ENCODE peak calls at places on chromosomes 2 and 18, in eight cellular contexts. One of them, this sample, is unnamed.

GRCh38 chr2:3440486-3440885 is 61.0 kb downstream of the TRAPPC12 start:
- DNase-seq in upper lobe of right lung: no peak
- DNase-seq in stomach: no peak
- DNase-seq in CD4-positive, alpha-beta T cell: no peak
- DNase-seq in H9: no peak
- DNase-seq in aorta: no peak
- DNase-seq in endodermal cell: no peak
- DNase-seq in kidney: no peak
- DNase-seq in this sample: no peak

GRCh38 chr18:79477711-79478483 is 82.2 kb downstream of the NFATC1 start:
- DNase-seq in upper lobe of right lung: no peak
- DNase-seq in stomach: no peak
- DNase-seq in CD4-positive, alpha-beta T cell: no peak
- DNase-seq in H9: no peak
- DNase-seq in aorta: peak; percentile 51
- DNase-seq in endodermal cell: no peak
- DNase-seq in kidney: peak; percentile 55
- DNase-seq in this sample: no peak

GRCh38 chr2:96404446-96405373 is 69.1 kb downstream of the NCAPH start:
- DNase-seq in upper lobe of right lung: peak; percentile 71
- DNase-seq in stomach: peak; percentile 74
- DNase-seq in CD4-positive, alpha-beta T cell: no peak
- DNase-seq in H9: no peak
- DNase-seq in aorta: peak; percentile 82
- DNase-seq in endodermal cell: no peak
- DNase-seq in kidney: no peak
- DNase-seq in this sample: peak; percentile 59

GRCh38 chr18:33444699-33445098 is 4.2 kb upstream of the CCDC178 start:
- DNase-seq in upper lobe of right lung: no peak
- DNase-seq in stomach: no peak
- DNase-seq in CD4-positive, alpha-beta T cell: no peak
- DNase-seq in H9: no peak
- DNase-seq in aorta: no peak
- DNase-seq in endodermal cell: no peak
- DNase-seq in kidney: no peak
- DNase-seq in this sample: no peak

GRCh38 chr18:79133724-79134123 is 64.5 kb downstream of the ATP9B start:
- DNase-seq in upper lobe of right lung: no peak
- DNase-seq in stomach: no peak
- DNase-seq in CD4-positive, alpha-beta T cell: no peak
- DNase-seq in H9: no peak
- DNase-seq in aorta: no peak
- DNase-seq in endodermal cell: no peak
- DNase-seq in kidney: no peak
- DNase-seq in this sample: no peak

GRCh38 chr2:174051741-174052638 is 86.8 kb upstream of the SP3 start:
- DNase-seq in upper lobe of right lung: no peak
- DNase-seq in stomach: peak; percentile 57
- DNase-seq in CD4-positive, alpha-beta T cell: no peak
- DNase-seq in H9: peak; percentile 55
- DNase-seq in aorta: no peak
- DNase-seq in endodermal cell: peak; percentile 81
- DNase-seq in kidney: no peak
- DNase-seq in this sample: no peak

GRCh38 chr2:133484106-133484505 is 84.2 kb downstream of the NCKAP5 start:
- DNase-seq in upper lobe of right lung: no peak
- DNase-seq in stomach: no peak
- DNase-seq in CD4-positive, alpha-beta T cell: no peak
- DNase-seq in H9: no peak
- DNase-seq in aorta: no peak
- DNase-seq in endodermal cell: no peak
- DNase-seq in kidney: no peak
- DNase-seq in this sample: no peak

GRCh38 chr2:79585701-79586428 is 73.0 kb downstream of the CTNNA2 start:
- DNase-seq in upper lobe of right lung: no peak
- DNase-seq in stomach: no peak
- DNase-seq in CD4-positive, alpha-beta T cell: no peak
- DNase-seq in H9: no peak
- DNase-seq in aorta: no peak
- DNase-seq in endodermal cell: peak; percentile 38
- DNase-seq in kidney: no peak
- DNase-seq in this sample: no peak

GRCh38 chr18:53093650-53094049 is 753.7 kb downstream of the DCC start:
- DNase-seq in upper lobe of right lung: no peak
- DNase-seq in stomach: no peak
- DNase-seq in CD4-positive, alpha-beta T cell: no peak
- DNase-seq in H9: no peak
- DNase-seq in aorta: no peak
- DNase-seq in endodermal cell: no peak
- DNase-seq in kidney: no peak
- DNase-seq in this sample: no peak

GRCh38 chr2:229300814-229301213 is 29.7 kb upstream of the PID1 start:
- DNase-seq in upper lobe of right lung: no peak
- DNase-seq in stomach: no peak
- DNase-seq in CD4-positive, alpha-beta T cell: no peak
- DNase-seq in H9: no peak
- DNase-seq in aorta: no peak
- DNase-seq in endodermal cell: no peak
- DNase-seq in kidney: no peak
- DNase-seq in this sample: no peak

GRCh38 chr2:64359892-64360657 is 93.9 kb upstream of the LGALSL start:
- DNase-seq in upper lobe of right lung: peak; percentile 73
- DNase-seq in stomach: peak; percentile 86
- DNase-seq in CD4-positive, alpha-beta T cell: no peak
- DNase-seq in H9: peak; percentile 52
- DNase-seq in aorta: peak; percentile 94
- DNase-seq in endodermal cell: peak; percentile 78
- DNase-seq in kidney: peak; percentile 88
- DNase-seq in this sample: peak; percentile 59

GRCh38 chr2:68336192-68336591 is 16.4 kb upstream of the CNRIP1 start:
- DNase-seq in upper lobe of right lung: no peak
- DNase-seq in stomach: no peak
- DNase-seq in CD4-positive, alpha-beta T cell: no peak
- DNase-seq in H9: no peak
- DNase-seq in aorta: no peak
- DNase-seq in endodermal cell: no peak
- DNase-seq in kidney: no peak
- DNase-seq in this sample: no peak

GRCh38 chr2:72625359-72625758 is 200.5 kb downstream of the EXOC6B start:
- DNase-seq in upper lobe of right lung: no peak
- DNase-seq in stomach: no peak
- DNase-seq in CD4-positive, alpha-beta T cell: no peak
- DNase-seq in H9: no peak
- DNase-seq in aorta: no peak
- DNase-seq in endodermal cell: no peak
- DNase-seq in kidney: no peak
- DNase-seq in this sample: no peak

GRCh38 chr18:48877941-48878340 is 72.8 kb downstream of the SMAD7 start:
- DNase-seq in upper lobe of right lung: peak; percentile 36
- DNase-seq in stomach: no peak
- DNase-seq in CD4-positive, alpha-beta T cell: no peak
- DNase-seq in H9: no peak
- DNase-seq in aorta: peak; percentile 53
- DNase-seq in endodermal cell: no peak
- DNase-seq in kidney: peak; percentile 44
- DNase-seq in this sample: peak; percentile 2

GRCh38 chr18:24200494-24200893 is 61.6 kb downstream of the CABYR start:
- DNase-seq in upper lobe of right lung: no peak
- DNase-seq in stomach: no peak
- DNase-seq in CD4-positive, alpha-beta T cell: no peak
- DNase-seq in H9: no peak
- DNase-seq in aorta: no peak
- DNase-seq in endodermal cell: no peak
- DNase-seq in kidney: no peak
- DNase-seq in this sample: no peak

GRCh38 chr2:233928594-233929351 is 11.6 kb downstream of the TRPM8 start:
- DNase-seq in upper lobe of right lung: no peak
- DNase-seq in stomach: peak; percentile 33
- DNase-seq in CD4-positive, alpha-beta T cell: no peak
- DNase-seq in H9: peak; percentile 48
- DNase-seq in aorta: no peak
- DNase-seq in endodermal cell: peak; percentile 84
- DNase-seq in kidney: no peak
- DNase-seq in this sample: no peak

GRCh38 chr2:15940661-15941482 is 522 bp downstream of the MYCN start:
- DNase-seq in upper lobe of right lung: no peak
- DNase-seq in stomach: no peak
- DNase-seq in CD4-positive, alpha-beta T cell: no peak
- DNase-seq in H9: no peak
- DNase-seq in aorta: no peak
- DNase-seq in endodermal cell: no peak
- DNase-seq in kidney: no peak
- DNase-seq in this sample: no peak

GRCh38 chr2:18266188-18266587 is 294.3 kb downstream of the RDH14 start:
- DNase-seq in upper lobe of right lung: no peak
- DNase-seq in stomach: no peak
- DNase-seq in CD4-positive, alpha-beta T cell: no peak
- DNase-seq in H9: no peak
- DNase-seq in aorta: no peak
- DNase-seq in endodermal cell: no peak
- DNase-seq in kidney: no peak
- DNase-seq in this sample: no peak

GRCh38 chr2:7111626-7112025 is 194.4 kb downstream of the RNF144A start:
- DNase-seq in upper lobe of right lung: no peak
- DNase-seq in stomach: no peak
- DNase-seq in CD4-positive, alpha-beta T cell: no peak
- DNase-seq in H9: no peak
- DNase-seq in aorta: no peak
- DNase-seq in endodermal cell: no peak
- DNase-seq in kidney: no peak
- DNase-seq in this sample: no peak

GRCh38 chr2:189579585-189579984 is 1.0 kb downstream of the SLC40A1 start:
- DNase-seq in upper lobe of right lung: no peak
- DNase-seq in stomach: no peak
- DNase-seq in CD4-positive, alpha-beta T cell: no peak
- DNase-seq in H9: no peak
- DNase-seq in aorta: no peak
- DNase-seq in endodermal cell: no peak
- DNase-seq in kidney: no peak
- DNase-seq in this sample: no peak

GRCh38 chr2:189580662-189581353 is at the start of gene SLC40A1:
- DNase-seq in upper lobe of right lung: peak; percentile 92
- DNase-seq in stomach: peak; percentile 87
- DNase-seq in CD4-positive, alpha-beta T cell: peak; percentile 44
- DNase-seq in H9: peak; percentile 64
- DNase-seq in aorta: peak; percentile 95
- DNase-seq in endodermal cell: peak; percentile 87
- DNase-seq in kidney: peak; percentile 95
- DNase-seq in this sample: peak; percentile 90

GRCh38 chr2:189578272-189578671 is 2.3 kb downstream of the SLC40A1 start:
- DNase-seq in upper lobe of right lung: no peak
- DNase-seq in stomach: no peak
- DNase-seq in CD4-positive, alpha-beta T cell: no peak
- DNase-seq in H9: no peak
- DNase-seq in aorta: no peak
- DNase-seq in endodermal cell: no peak
- DNase-seq in kidney: no peak
- DNase-seq in this sample: no peak

GRCh38 chr2:189581354-189582139 is 961 bp upstream of the SLC40A1 start:
- DNase-seq in upper lobe of right lung: no peak
- DNase-seq in stomach: peak; percentile 27
- DNase-seq in CD4-positive, alpha-beta T cell: no peak
- DNase-seq in H9: peak; percentile 66
- DNase-seq in aorta: peak; percentile 72
- DNase-seq in endodermal cell: peak; percentile 83
- DNase-seq in kidney: peak; percentile 69
- DNase-seq in this sample: peak; percentile 42

DNA sequence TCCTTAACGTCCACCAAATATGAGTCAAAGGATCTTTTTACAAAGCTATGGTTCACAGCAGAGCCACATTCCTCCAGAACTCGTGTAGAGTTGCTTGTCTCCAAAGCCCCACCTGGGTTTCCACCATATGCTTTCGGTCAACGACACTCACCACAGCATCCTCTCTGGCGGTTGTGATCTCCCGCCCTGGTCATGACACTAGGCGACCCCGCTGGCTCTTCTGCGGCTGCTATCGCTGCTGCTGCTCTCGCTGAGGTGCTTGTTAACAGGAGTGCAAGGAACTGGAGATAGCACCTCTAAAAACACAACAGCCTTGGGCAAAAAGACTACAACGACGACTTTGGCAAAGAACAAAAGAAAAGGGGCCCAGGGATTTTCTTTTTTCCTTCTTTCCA is 322 bp downstream of the SLC40A1 start:
- DNase-seq in upper lobe of right lung: peak; percentile 66
- DNase-seq in stomach: peak; percentile 29
- DNase-seq in CD4-positive, alpha-beta T cell: peak; percentile 15
- DNase-seq in H9: peak; percentile 57
- DNase-seq in aorta: no peak
- DNase-seq in endodermal cell: peak; percentile 84
- DNase-seq in kidney: peak; percentile 76
- DNase-seq in this sample: peak; percentile 52
- H3K27ac ChIP-seq in upper lobe of right lung: peak overlapping the region; percentile 94
- H3K27ac ChIP-seq in stomach: peak overlapping the region; percentile 95
- H3K27ac ChIP-seq in CD4-positive, alpha-beta T cell: peak overlapping the region; percentile 66
- H3K27ac ChIP-seq in H9: no peak overlapping the region
- H3K27ac ChIP-seq in aorta: no peak overlapping the region
- H3K27ac ChIP-seq in endodermal cell: no peak overlapping the region
- H3K27ac ChIP-seq in kidney: peak overlapping the region; percentile 86
- H3K27ac ChIP-seq in this sample: peak overlapping the region; percentile 94

GRCh38 chr2:240554767-240555493 is 2.9 kb downstream of the ANKMY1 start:
- DNase-seq in upper lobe of right lung: no peak
- DNase-seq in stomach: no peak
- DNase-seq in CD4-positive, alpha-beta T cell: no peak
- DNase-seq in H9: no peak
- DNase-seq in aorta: peak; percentile 60
- DNase-seq in endodermal cell: peak; percentile 23
- DNase-seq in kidney: no peak
- DNase-seq in this sample: peak; percentile 43
- H3K9me3 ChIP-seq in upper lobe of right lung: no peaks in the 10 kb centered on the region
- H3K9me3 ChIP-seq in stomach: no peaks in the 10 kb centered on the region
- H3K9me3 ChIP-seq in CD4-positive, alpha-beta T cell: no peaks in the 10 kb centered on the region
- H3K9me3 ChIP-seq in H9: peaks cover 12% of the 10 kb centered on the region
- H3K9me3 ChIP-seq in aorta: no peaks in the 10 kb centered on the region
- H3K9me3 ChIP-seq in endodermal cell: peaks cover 21% of the 10 kb centered on the region
- H3K9me3 ChIP-seq in kidney: no peaks in the 10 kb centered on the region
- H3K9me3 ChIP-seq in this sample: no peaks in the 10 kb centered on the region

DNA sequence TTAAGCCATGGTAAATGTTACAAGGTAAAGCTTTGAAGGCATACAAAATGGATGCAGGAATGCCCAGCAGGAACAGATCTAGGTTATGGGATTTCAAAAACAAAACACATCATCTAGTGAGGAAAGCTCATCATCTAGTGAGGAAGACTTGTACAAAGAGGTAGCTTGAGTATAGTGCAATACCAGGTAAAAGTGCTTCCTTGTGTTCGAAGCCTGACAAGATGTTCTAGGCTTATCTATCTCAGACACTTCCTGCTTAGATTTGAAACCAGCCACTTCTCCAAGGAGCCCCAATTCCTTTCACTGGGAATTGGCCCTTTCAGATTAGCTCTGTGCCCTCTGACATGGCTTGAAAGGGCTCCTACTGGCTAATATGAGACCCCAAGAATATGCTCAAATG is 45.6 kb downstream of the RNU4ATAC start:
- DNase-seq in upper lobe of right lung: no peak
- DNase-seq in stomach: no peak
- DNase-seq in CD4-positive, alpha-beta T cell: no peak
- DNase-seq in H9: no peak
- DNase-seq in aorta: no peak
- DNase-seq in endodermal cell: no peak
- DNase-seq in kidney: no peak
- DNase-seq in this sample: no peak
- H3K27ac ChIP-seq in upper lobe of right lung: no peak overlapping the region
- H3K27ac ChIP-seq in stomach: no peak overlapping the region
- H3K27ac ChIP-seq in CD4-positive, alpha-beta T cell: no peak overlapping the region
- H3K27ac ChIP-seq in H9: no peak overlapping the region
- H3K27ac ChIP-seq in aorta: no peak overlapping the region
- H3K27ac ChIP-seq in endodermal cell: no peak overlapping the region
- H3K27ac ChIP-seq in kidney: no peak overlapping the region
- H3K27ac ChIP-seq in this sample: no peak overlapping the region

GRCh38 chr18:70673834-70674233 is 385.0 kb downstream of the SOCS6 start:
- DNase-seq in upper lobe of right lung: no peak
- DNase-seq in stomach: no peak
- DNase-seq in CD4-positive, alpha-beta T cell: no peak
- DNase-seq in H9: no peak
- DNase-seq in aorta: no peak
- DNase-seq in endodermal cell: no peak
- DNase-seq in kidney: no peak
- DNase-seq in this sample: no peak
- H3K9me3 ChIP-seq in upper lobe of right lung: no peaks in the 10 kb centered on the region
- H3K9me3 ChIP-seq in stomach: peaks cover 16% of the 10 kb centered on the region
- H3K9me3 ChIP-seq in CD4-positive, alpha-beta T cell: peaks cover 11% of the 10 kb centered on the region
- H3K9me3 ChIP-seq in H9: no peaks in the 10 kb centered on the region
- H3K9me3 ChIP-seq in aorta: peaks cover 5% of the 10 kb centered on the region
- H3K9me3 ChIP-seq in endodermal cell: peaks cover 44% of the 10 kb centered on the region
- H3K9me3 ChIP-seq in kidney: peaks cover 2% of the 10 kb centered on the region
- H3K9me3 ChIP-seq in this sample: no peaks in the 10 kb centered on the region

This sample was measured in lower lobe of right lung.